ENCODE peak calls at places on chromosomes 12 and 14, in seven cellular contexts. One of them, this sample, is unnamed. For H3K4me1, the result is how much of the 10 kb centered on the place peaks cover.

GRCh38 chr12:22286569-22286968 is 47.9 kb downstream of the ST8SIA1 start:
- DNase-seq in gastrocnemius medialis: no peak
- DNase-seq in uterus: no peak
- DNase-seq in ovary: no peak
- DNase-seq in CD8-positive, alpha-beta memory T cell: no peak
- DNase-seq in endodermal cell: no peak
- DNase-seq in fibroblast of lung: peak
- DNase-seq in this sample: no peak

GRCh38 chr14:101368629-101369028 is 192.7 kb upstream of the DIO3 start:
- DNase-seq in gastrocnemius medialis: no peak
- DNase-seq in uterus: no peak
- DNase-seq in ovary: no peak
- DNase-seq in CD8-positive, alpha-beta memory T cell: no peak
- DNase-seq in endodermal cell: no peak
- DNase-seq in fibroblast of lung: no peak
- DNase-seq in this sample: no peak

GRCh38 chr14:104364830-104365229 is 214.7 kb upstream of the C14orf180 start:
- DNase-seq in gastrocnemius medialis: no peak
- DNase-seq in uterus: no peak
- DNase-seq in ovary: no peak
- DNase-seq in CD8-positive, alpha-beta memory T cell: peak
- DNase-seq in endodermal cell: no peak
- DNase-seq in fibroblast of lung: no peak
- DNase-seq in this sample: no peak

GRCh38 chr14:37034410-37035285 is 137.8 kb downstream of the SLC25A21 start:
- DNase-seq in gastrocnemius medialis: no peak
- DNase-seq in uterus: peak
- DNase-seq in ovary: no peak
- DNase-seq in CD8-positive, alpha-beta memory T cell: no peak
- DNase-seq in endodermal cell: no peak
- DNase-seq in fibroblast of lung: peak
- DNase-seq in this sample: no peak

GRCh38 chr14:29262979-29263378 is 496.4 kb downstream of the FOXG1 start:
- DNase-seq in gastrocnemius medialis: no peak
- DNase-seq in uterus: no peak
- DNase-seq in ovary: no peak
- DNase-seq in CD8-positive, alpha-beta memory T cell: no peak
- DNase-seq in endodermal cell: no peak
- DNase-seq in fibroblast of lung: no peak
- DNase-seq in this sample: no peak

GRCh38 chr12:28265435-28266042 is 75.3 kb downstream of the CCDC91 start:
- DNase-seq in gastrocnemius medialis: no peak
- DNase-seq in uterus: no peak
- DNase-seq in ovary: no peak
- DNase-seq in CD8-positive, alpha-beta memory T cell: no peak
- DNase-seq in endodermal cell: no peak
- DNase-seq in fibroblast of lung: no peak
- DNase-seq in this sample: no peak

GRCh38 chr12:53414756-53415417 is 8.8 kb upstream of the AMHR2 start:
- DNase-seq in gastrocnemius medialis: no peak
- DNase-seq in uterus: no peak
- DNase-seq in ovary: no peak
- DNase-seq in CD8-positive, alpha-beta memory T cell: no peak
- DNase-seq in endodermal cell: no peak
- DNase-seq in fibroblast of lung: no peak
- DNase-seq in this sample: no peak

GRCh38 chr14:77290705-77291104 is 19.7 kb upstream of the NGB start:
- DNase-seq in gastrocnemius medialis: no peak
- DNase-seq in uterus: no peak
- DNase-seq in ovary: no peak
- DNase-seq in CD8-positive, alpha-beta memory T cell: no peak
- DNase-seq in endodermal cell: peak
- DNase-seq in fibroblast of lung: no peak
- DNase-seq in this sample: no peak

GRCh38 chr14:89667983-89668382 is 250.9 kb upstream of the FOXN3 start:
- DNase-seq in gastrocnemius medialis: no peak
- DNase-seq in uterus: no peak
- DNase-seq in ovary: no peak
- DNase-seq in CD8-positive, alpha-beta memory T cell: no peak
- DNase-seq in endodermal cell: no peak
- DNase-seq in fibroblast of lung: peak
- DNase-seq in this sample: no peak

GRCh38 chr12:108966378-108967151 is 54.3 kb downstream of the SVOP start:
- DNase-seq in gastrocnemius medialis: peak
- DNase-seq in uterus: no peak
- DNase-seq in ovary: no peak
- DNase-seq in CD8-positive, alpha-beta memory T cell: no peak
- DNase-seq in endodermal cell: no peak
- DNase-seq in fibroblast of lung: no peak
- DNase-seq in this sample: no peak

GRCh38 chr12:82479511-82479910 is 121.2 kb downstream of the METTL25 start:
- DNase-seq in gastrocnemius medialis: no peak
- DNase-seq in uterus: no peak
- DNase-seq in ovary: no peak
- DNase-seq in CD8-positive, alpha-beta memory T cell: no peak
- DNase-seq in endodermal cell: no peak
- DNase-seq in fibroblast of lung: peak
- DNase-seq in this sample: no peak

GRCh38 chr12:52440821-52441319 is 6.7 kb upstream of the KRT75 start:
- DNase-seq in gastrocnemius medialis: no peak
- DNase-seq in uterus: no peak
- DNase-seq in ovary: no peak
- DNase-seq in CD8-positive, alpha-beta memory T cell: no peak
- DNase-seq in endodermal cell: peak
- DNase-seq in fibroblast of lung: no peak
- DNase-seq in this sample: no peak

GRCh38 chr14:35631071-35631805 is 97.3 kb downstream of the INSM2 start:
- DNase-seq in gastrocnemius medialis: no peak
- DNase-seq in uterus: no peak
- DNase-seq in ovary: no peak
- DNase-seq in CD8-positive, alpha-beta memory T cell: no peak
- DNase-seq in endodermal cell: no peak
- DNase-seq in fibroblast of lung: no peak
- DNase-seq in this sample: no peak

GRCh38 chr12:121825041-121825523 is 21.3 kb downstream of the SETD1B start:
- DNase-seq in gastrocnemius medialis: no peak
- DNase-seq in uterus: no peak
- DNase-seq in ovary: no peak
- DNase-seq in CD8-positive, alpha-beta memory T cell: no peak
- DNase-seq in endodermal cell: no peak
- DNase-seq in fibroblast of lung: no peak
- DNase-seq in this sample: no peak

GRCh38 chr12:124396544-124397398 is 101.9 kb downstream of the RFLNA start:
- DNase-seq in gastrocnemius medialis: no peak
- DNase-seq in uterus: no peak
- DNase-seq in ovary: peak
- DNase-seq in CD8-positive, alpha-beta memory T cell: no peak
- DNase-seq in endodermal cell: no peak
- DNase-seq in fibroblast of lung: no peak
- DNase-seq in this sample: no peak

GRCh38 chr14:86391085-86391484 is 861.1 kb downstream of the FLRT2 start:
- DNase-seq in gastrocnemius medialis: no peak
- DNase-seq in uterus: no peak
- DNase-seq in ovary: no peak
- DNase-seq in CD8-positive, alpha-beta memory T cell: no peak
- DNase-seq in endodermal cell: no peak
- DNase-seq in fibroblast of lung: no peak
- DNase-seq in this sample: no peak

GRCh38 chr12:21476949-21477348 is 24.5 kb downstream of the RECQL start:
- DNase-seq in gastrocnemius medialis: no peak
- DNase-seq in uterus: no peak
- DNase-seq in ovary: no peak
- DNase-seq in CD8-positive, alpha-beta memory T cell: no peak
- DNase-seq in endodermal cell: no peak
- DNase-seq in fibroblast of lung: peak
- DNase-seq in this sample: no peak

GRCh38 chr14:97299661-97300060 is 502.5 kb downstream of the VRK1 start:
- DNase-seq in gastrocnemius medialis: no peak
- DNase-seq in uterus: no peak
- DNase-seq in ovary: no peak
- DNase-seq in CD8-positive, alpha-beta memory T cell: peak
- DNase-seq in endodermal cell: peak
- DNase-seq in fibroblast of lung: no peak
- DNase-seq in this sample: no peak

GRCh38 chr14:55625481-55625880 is 45.5 kb downstream of the KTN1 start:
- DNase-seq in gastrocnemius medialis: no peak
- DNase-seq in uterus: no peak
- DNase-seq in ovary: no peak
- DNase-seq in CD8-positive, alpha-beta memory T cell: no peak
- DNase-seq in endodermal cell: no peak
- DNase-seq in fibroblast of lung: no peak
- DNase-seq in this sample: no peak

GRCh38 chr12:108360487-108360886 is 21.4 kb upstream of the CMKLR1 start:
- DNase-seq in gastrocnemius medialis: no peak
- DNase-seq in uterus: no peak
- DNase-seq in ovary: no peak
- DNase-seq in CD8-positive, alpha-beta memory T cell: no peak
- DNase-seq in endodermal cell: peak
- DNase-seq in fibroblast of lung: no peak
- DNase-seq in this sample: no peak

GRCh38 chr12:90978117-90978770 is 23.3 kb upstream of the CCER1 start:
- DNase-seq in gastrocnemius medialis: no peak
- DNase-seq in uterus: peak
- DNase-seq in ovary: peak
- DNase-seq in CD8-positive, alpha-beta memory T cell: no peak
- DNase-seq in endodermal cell: no peak
- DNase-seq in fibroblast of lung: peak
- DNase-seq in this sample: no peak

GRCh38 chr14:32826404-32827082 is 112.1 kb upstream of the NPAS3 start:
- DNase-seq in gastrocnemius medialis: no peak
- DNase-seq in uterus: no peak
- DNase-seq in ovary: no peak
- DNase-seq in CD8-positive, alpha-beta memory T cell: no peak
- DNase-seq in endodermal cell: peak
- DNase-seq in fibroblast of lung: peak
- DNase-seq in this sample: no peak

GRCh38 chr12:10362828-10363664 is 26.8 kb downstream of the KLRK1 start:
- DNase-seq in gastrocnemius medialis: no peak
- DNase-seq in uterus: no peak
- DNase-seq in ovary: no peak
- DNase-seq in CD8-positive, alpha-beta memory T cell: no peak
- DNase-seq in endodermal cell: peak
- DNase-seq in fibroblast of lung: no peak
- DNase-seq in this sample: no peak

GRCh38 chr12:75825686-75826085 is 205.9 kb downstream of the PHLDA1 start:
- DNase-seq in gastrocnemius medialis: no peak
- DNase-seq in uterus: no peak
- DNase-seq in ovary: no peak
- DNase-seq in CD8-positive, alpha-beta memory T cell: no peak
- DNase-seq in endodermal cell: no peak
- DNase-seq in fibroblast of lung: peak
- DNase-seq in this sample: peak

GRCh38 chr14:40122978-40123648 is 690.9 kb upstream of the FBXO33 start:
- DNase-seq in gastrocnemius medialis: no peak
- DNase-seq in uterus: no peak
- DNase-seq in ovary: no peak
- DNase-seq in CD8-positive, alpha-beta memory T cell: no peak
- DNase-seq in endodermal cell: no peak
- DNase-seq in fibroblast of lung: no peak
- DNase-seq in this sample: no peak

GRCh38 chr12:53478865-53479264 is 20.4 kb downstream of the MAP3K12 start:
- DNase-seq in gastrocnemius medialis: no peak
- DNase-seq in uterus: no peak
- DNase-seq in ovary: no peak
- DNase-seq in CD8-positive, alpha-beta memory T cell: no peak
- DNase-seq in endodermal cell: no peak
- DNase-seq in fibroblast of lung: no peak
- DNase-seq in this sample: no peak

GRCh38 chr12:12381982-12382381 is 25.1 kb downstream of the BORCS5 start:
- DNase-seq in gastrocnemius medialis: no peak
- DNase-seq in uterus: no peak
- DNase-seq in ovary: no peak
- DNase-seq in CD8-positive, alpha-beta memory T cell: no peak
- DNase-seq in endodermal cell: no peak
- DNase-seq in fibroblast of lung: no peak
- DNase-seq in this sample: no peak

GRCh38 chr12:43551971-43552559 is at the start of gene ADAMTS20:
- DNase-seq in gastrocnemius medialis: no peak
- DNase-seq in uterus: no peak
- DNase-seq in ovary: no peak
- DNase-seq in CD8-positive, alpha-beta memory T cell: no peak
- DNase-seq in endodermal cell: peak
- DNase-seq in fibroblast of lung: peak
- DNase-seq in this sample: no peak

GRCh38 chr12:106427917-106428316 is 70.4 kb downstream of the POLR3B start:
- DNase-seq in gastrocnemius medialis: no peak
- DNase-seq in uterus: no peak
- DNase-seq in ovary: no peak
- DNase-seq in CD8-positive, alpha-beta memory T cell: no peak
- DNase-seq in endodermal cell: no peak
- DNase-seq in fibroblast of lung: no peak
- DNase-seq in this sample: no peak
- H3K4me1 ChIP-seq in gastrocnemius medialis: under half
- H3K4me1 ChIP-seq in uterus: under half
- H3K4me1 ChIP-seq in ovary: under half
- H3K4me1 ChIP-seq in CD8-positive, alpha-beta memory T cell: under half
- H3K4me1 ChIP-seq in endodermal cell: under half
- H3K4me1 ChIP-seq in fibroblast of lung: under half
- H3K4me1 ChIP-seq in this sample: under half

DNA sequence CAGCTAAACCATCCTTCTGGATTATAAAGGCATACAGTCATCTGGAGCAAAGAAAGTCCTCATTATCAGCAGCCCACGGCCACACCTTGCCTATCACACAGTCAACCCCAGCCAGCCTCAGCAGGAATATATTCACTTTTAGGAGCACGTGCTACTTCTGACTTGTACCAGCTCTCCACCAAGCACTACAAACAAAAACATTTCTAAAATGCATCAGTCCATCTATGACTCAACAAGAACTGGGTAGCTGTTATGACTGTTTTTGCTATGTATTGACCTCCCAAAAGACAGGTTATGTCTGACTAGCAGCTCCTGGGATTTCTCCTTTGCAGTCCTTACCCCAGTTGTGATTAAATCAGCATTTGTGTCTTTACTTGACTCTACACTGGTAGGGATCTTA is 31.2 kb downstream of the NUAK1 start:
- DNase-seq in gastrocnemius medialis: no peak
- DNase-seq in uterus: no peak
- DNase-seq in ovary: no peak
- DNase-seq in CD8-positive, alpha-beta memory T cell: no peak
- DNase-seq in endodermal cell: no peak
- DNase-seq in fibroblast of lung: no peak
- DNase-seq in this sample: no peak
- H3K4me1 ChIP-seq in gastrocnemius medialis: half or more
- H3K4me1 ChIP-seq in uterus: under half
- H3K4me1 ChIP-seq in ovary: under half
- H3K4me1 ChIP-seq in CD8-positive, alpha-beta memory T cell: under half
- H3K4me1 ChIP-seq in endodermal cell: half or more
- H3K4me1 ChIP-seq in fibroblast of lung: under half
- H3K4me1 ChIP-seq in this sample: half or more

GRCh38 chr14:93902619-93903307 is 24.4 kb upstream of the FAM181A start:
- DNase-seq in gastrocnemius medialis: no peak
- DNase-seq in uterus: no peak
- DNase-seq in ovary: no peak
- DNase-seq in CD8-positive, alpha-beta memory T cell: no peak
- DNase-seq in endodermal cell: no peak
- DNase-seq in fibroblast of lung: no peak
- DNase-seq in this sample: no peak
- H3K4me1 ChIP-seq in gastrocnemius medialis: under half
- H3K4me1 ChIP-seq in uterus: under half
- H3K4me1 ChIP-seq in ovary: under half
- H3K4me1 ChIP-seq in CD8-positive, alpha-beta memory T cell: under half
- H3K4me1 ChIP-seq in endodermal cell: under half
- H3K4me1 ChIP-seq in fibroblast of lung: under half
- H3K4me1 ChIP-seq in this sample: under half

GRCh38 chr14:92659765-92660561 is 88.5 kb downstream of the LGMN start:
- DNase-seq in gastrocnemius medialis: peak
- DNase-seq in uterus: no peak
- DNase-seq in ovary: no peak
- DNase-seq in CD8-positive, alpha-beta memory T cell: peak
- DNase-seq in endodermal cell: no peak
- DNase-seq in fibroblast of lung: no peak
- DNase-seq in this sample: peak
- H3K4me1 ChIP-seq in gastrocnemius medialis: under half
- H3K4me1 ChIP-seq in uterus: under half
- H3K4me1 ChIP-seq in ovary: under half
- H3K4me1 ChIP-seq in CD8-positive, alpha-beta memory T cell: half or more
- H3K4me1 ChIP-seq in endodermal cell: under half
- H3K4me1 ChIP-seq in fibroblast of lung: under half
- H3K4me1 ChIP-seq in this sample: under half